ENCODE peak calls at places on chromosomes 11 and 22, in seven cellular contexts. One of them, this sample, is unnamed.

GRCh38 chr22:46057762-46058420 is 80.9 kb upstream of the WNT7B start:
- DNase-seq in effector memory CD8-positive, alpha-beta T cell: no peak
- DNase-seq in amygdala: no peak
- DNase-seq in GF-D8: peak
- DNase-seq in NCI-H69: peak
- DNase-seq in fibroblast of the conjunctiva: no peak
- DNase-seq in Ammon's horn: no peak
- DNase-seq in this sample: no peak

GRCh38 chr22:22156716-22157499 is 87.7 kb upstream of the VPREB1 start:
- DNase-seq in effector memory CD8-positive, alpha-beta T cell: peak
- DNase-seq in amygdala: no peak
- DNase-seq in GF-D8: peak
- DNase-seq in NCI-H69: peak
- DNase-seq in fibroblast of the conjunctiva: peak
- DNase-seq in Ammon's horn: peak
- DNase-seq in this sample: peak

GRCh38 chr11:114075891-114076441 is 16.5 kb downstream of the ZBTB16 start:
- DNase-seq in effector memory CD8-positive, alpha-beta T cell: peak
- DNase-seq in amygdala: no peak
- DNase-seq in GF-D8: no peak
- DNase-seq in NCI-H69: peak
- DNase-seq in fibroblast of the conjunctiva: peak
- DNase-seq in Ammon's horn: peak
- DNase-seq in this sample: no peak

GRCh38 chr11:76666408-76666807 is 4.1 kb downstream of the LRRC32 start:
- DNase-seq in effector memory CD8-positive, alpha-beta T cell: no peak
- DNase-seq in amygdala: no peak
- DNase-seq in GF-D8: no peak
- DNase-seq in NCI-H69: no peak
- DNase-seq in fibroblast of the conjunctiva: no peak
- DNase-seq in Ammon's horn: no peak
- DNase-seq in this sample: no peak

GRCh38 chr11:102468636-102469195 is 16.2 kb upstream of the TMEM123 start:
- DNase-seq in effector memory CD8-positive, alpha-beta T cell: no peak
- DNase-seq in amygdala: no peak
- DNase-seq in GF-D8: no peak
- DNase-seq in NCI-H69: no peak
- DNase-seq in fibroblast of the conjunctiva: no peak
- DNase-seq in Ammon's horn: no peak
- DNase-seq in this sample: no peak

GRCh38 chr11:99531468-99531867 is 510.7 kb downstream of the CNTN5 start:
- DNase-seq in effector memory CD8-positive, alpha-beta T cell: no peak
- DNase-seq in amygdala: no peak
- DNase-seq in GF-D8: no peak
- DNase-seq in NCI-H69: no peak
- DNase-seq in fibroblast of the conjunctiva: no peak
- DNase-seq in Ammon's horn: no peak
- DNase-seq in this sample: no peak

GRCh38 chr11:78268516-78269410 is 80.0 kb downstream of the USP35 start:
- DNase-seq in effector memory CD8-positive, alpha-beta T cell: no peak
- DNase-seq in amygdala: no peak
- DNase-seq in GF-D8: no peak
- DNase-seq in NCI-H69: no peak
- DNase-seq in fibroblast of the conjunctiva: peak
- DNase-seq in Ammon's horn: no peak
- DNase-seq in this sample: no peak

GRCh38 chr11:114683007-114683406 is 4.7 kb downstream of the NXPE2 start:
- DNase-seq in effector memory CD8-positive, alpha-beta T cell: no peak
- DNase-seq in amygdala: no peak
- DNase-seq in GF-D8: no peak
- DNase-seq in NCI-H69: no peak
- DNase-seq in fibroblast of the conjunctiva: no peak
- DNase-seq in Ammon's horn: no peak
- DNase-seq in this sample: no peak

GRCh38 chr11:65941720-65942310 is 3.5 kb upstream of the TSGA10IP start:
- DNase-seq in effector memory CD8-positive, alpha-beta T cell: no peak
- DNase-seq in amygdala: no peak
- DNase-seq in GF-D8: no peak
- DNase-seq in NCI-H69: no peak
- DNase-seq in fibroblast of the conjunctiva: no peak
- DNase-seq in Ammon's horn: no peak
- DNase-seq in this sample: no peak

GRCh38 chr11:8709002-8709672 is 26.5 kb downstream of the RPL27A start:
- DNase-seq in effector memory CD8-positive, alpha-beta T cell: no peak
- DNase-seq in amygdala: no peak
- DNase-seq in GF-D8: no peak
- DNase-seq in NCI-H69: no peak
- DNase-seq in fibroblast of the conjunctiva: peak
- DNase-seq in Ammon's horn: peak
- DNase-seq in this sample: peak

GRCh38 chr22:19631899-19632670 is 82.2 kb upstream of the SEPTIN5 start:
- DNase-seq in effector memory CD8-positive, alpha-beta T cell: no peak
- DNase-seq in amygdala: no peak
- DNase-seq in GF-D8: peak
- DNase-seq in NCI-H69: peak
- DNase-seq in fibroblast of the conjunctiva: peak
- DNase-seq in Ammon's horn: no peak
- DNase-seq in this sample: peak